ENCODE peak calls at places on chromosome 12, in seven cellular contexts. B is A549, J is upper lobe of left lung, P is tibial artery, Y is cardiac muscle cell, A is heart right ventricle, D is HL-60. H is an unnamed sample.

GRCh38 chr12:125092108-125092871 is 27.1 kb downstream of the AACS start:
- DNase-seq in B (no peak), J (no peak), P (no peak), Y (no peak), A (no peak), D (no peak), H (no peak)

GRCh38 chr12:124916370-124917134 is 2.1 kb upstream of the UBC start:
- DNase-seq in B (peak; percentile 96), J (peak; percentile 88), P (peak; percentile 92), Y (no peak), A (no peak), D (peak; percentile 63), H (peak; percentile 94)

GRCh38 chr12:93616584-93617101 is 44.2 kb downstream of the SOCS2 start:
- DNase-seq in B (peak; percentile 23), J (no peak), P (no peak), Y (no peak), A (no peak), D (peak; percentile 7), H (peak; percentile 74)

GRCh38 chr12:51049525-51049924 is 1.4 kb downstream of the LETMD1 start:
- DNase-seq in B (no peak), J (no peak), P (no peak), Y (no peak), A (no peak), D (no peak), H (no peak)

GRCh38 chr12:23204933-23205778 is 580.2 kb downstream of the ETNK1 start:
- DNase-seq in B (peak; percentile 57), J (no peak), P (no peak), Y (peak; percentile 65), A (no peak), D (peak; percentile 2), H (peak; percentile 70)

GRCh38 chr12:107439101-107439738 is 246.4 kb upstream of the PWP1 start:
- DNase-seq in B (no peak), J (no peak), P (no peak), Y (no peak), A (no peak), D (no peak), H (no peak)

GRCh38 chr12:51051787-51052186 is 3.7 kb downstream of the LETMD1 start:
- DNase-seq in B (no peak), J (no peak), P (no peak), Y (no peak), A (no peak), D (no peak), H (no peak)

GRCh38 chr12:129076466-129077325 is 223.4 kb downstream of the GLT1D1 start:
- DNase-seq in B (no peak), J (no peak), P (no peak), Y (no peak), A (no peak), D (no peak), H (no peak)

GRCh38 chr12:9813821-9814798 is 13.2 kb upstream of the KLRF1 start:
- DNase-seq in B (peak; percentile 66), J (peak; percentile 84), P (peak; percentile 82), Y (peak; percentile 66), A (peak; percentile 79), D (peak; percentile 91), H (peak; percentile 42)

GRCh38 chr12:40691913-40692616 is at the start of gene CNTN1:
- DNase-seq in B (peak; percentile 93), J (peak; percentile 69), P (no peak), Y (peak; percentile 88), A (no peak), D (no peak), H (peak; percentile 54)

GRCh38 chr12:47808574-47809380 is 10.9 kb downstream of the HDAC7 start:
- DNase-seq in B (no peak), J (peak; percentile 85), P (no peak), Y (no peak), A (peak; percentile 24), D (peak; percentile 78), H (no peak)

GRCh38 chr12:93571854-93572711 is at the start of gene SOCS2:
- DNase-seq in B (no peak), J (no peak), P (peak; percentile 70), Y (peak; percentile 71), A (peak; percentile 49), D (no peak), H (no peak)

GRCh38 chr12:107365703-107366102 is 272.4 kb upstream of the CRY1 start:
- DNase-seq in B (no peak), J (no peak), P (no peak), Y (no peak), A (no peak), D (no peak), H (no peak)

GRCh38 chr12:108371801-108372344 is 32.8 kb upstream of the CMKLR1 start:
- DNase-seq in B (no peak), J (peak; percentile 28), P (peak; percentile 81), Y (no peak), A (no peak), D (no peak), H (peak; percentile 45)

GRCh38 chr12:112349440-112349839 is 32.8 kb downstream of the HECTD4 start:
- DNase-seq in B (no peak), J (no peak), P (no peak), Y (no peak), A (no peak), D (no peak), H (peak; percentile 59)

GRCh38 chr12:32568241-32568640 is 110.9 kb upstream of the DNM1L start:
- DNase-seq in B (peak; percentile 61), J (no peak), P (no peak), Y (no peak), A (no peak), D (no peak), H (peak; percentile 87)

GRCh38 chr12:96237465-96238077 is 43.4 kb downstream of the ELK3 start:
- DNase-seq in B (no peak), J (peak; percentile 66), P (peak; percentile 88), Y (no peak), A (peak; percentile 52), D (peak; percentile 58), H (peak; percentile 98)

GRCh38 chr12:27822076-27822712 is 42.2 kb upstream of the MANSC4 start:
- DNase-seq in B (peak; percentile 11), J (no peak), P (no peak), Y (no peak), A (no peak), D (peak; percentile 67), H (peak; percentile 92)
- H3K4me3 ChIP-seq in B (no peak overlapping the region), J (no peak overlapping the region), P (no peak overlapping the region), Y (no peak overlapping the region), A (no peak overlapping the region), D (no peak overlapping the region), H (no peak overlapping the region)

DNA sequence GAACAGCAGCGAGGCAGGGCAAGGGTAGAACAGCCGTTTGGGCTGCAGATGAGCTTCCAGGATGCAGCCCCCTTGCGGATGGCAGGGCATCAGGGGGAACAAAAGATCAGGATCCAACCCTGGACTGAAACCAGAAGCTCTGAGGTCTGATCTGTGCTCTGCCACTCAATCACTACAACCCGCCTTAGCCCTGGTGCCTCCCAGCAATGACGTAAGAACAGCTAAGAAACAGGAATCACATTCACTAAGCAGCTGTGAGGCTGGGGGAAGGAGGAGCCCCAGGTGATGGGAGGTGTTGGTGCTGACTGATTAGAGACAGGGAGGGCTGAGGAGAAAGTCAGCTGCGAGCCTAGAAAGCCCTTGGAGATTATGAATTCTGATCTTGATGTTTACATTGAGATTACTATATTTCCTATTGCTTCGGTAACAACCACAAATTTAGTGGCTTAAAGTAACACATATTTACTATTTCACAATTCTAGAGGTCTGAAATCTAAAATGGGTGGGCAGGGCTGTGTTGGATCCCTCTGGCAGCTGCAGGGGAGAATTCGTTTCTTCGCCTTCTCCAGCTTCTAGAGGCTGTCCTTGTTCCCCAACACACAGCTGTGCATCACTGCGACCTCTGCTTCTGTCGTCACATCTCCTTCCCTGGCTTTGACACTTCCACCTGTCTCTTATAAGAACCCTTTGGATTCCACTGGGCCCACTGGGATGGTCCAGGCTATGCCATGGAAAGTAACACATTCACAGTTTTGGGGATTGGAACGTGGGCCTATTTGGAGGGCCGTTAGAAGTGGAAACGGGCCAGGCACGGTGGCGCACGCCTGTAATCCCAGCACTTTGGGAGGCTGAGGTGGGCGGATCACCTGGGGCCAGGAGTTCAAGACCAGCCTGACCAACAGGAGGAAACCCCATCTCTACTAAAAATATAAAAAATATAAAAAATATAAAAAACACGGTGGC is 6.1 kb upstream of the CD9 start:
- DNase-seq in B (peak; percentile 38), J (peak; percentile 62), P (no peak), Y (peak; percentile 32), A (no peak), D (peak; percentile 30), H (no peak)
- TF ChIP-seq CTCF in B (no peak), J (no peak), P (no peak), Y (no peak), A (no peak), D (no peak), H (no peak)

DNA sequence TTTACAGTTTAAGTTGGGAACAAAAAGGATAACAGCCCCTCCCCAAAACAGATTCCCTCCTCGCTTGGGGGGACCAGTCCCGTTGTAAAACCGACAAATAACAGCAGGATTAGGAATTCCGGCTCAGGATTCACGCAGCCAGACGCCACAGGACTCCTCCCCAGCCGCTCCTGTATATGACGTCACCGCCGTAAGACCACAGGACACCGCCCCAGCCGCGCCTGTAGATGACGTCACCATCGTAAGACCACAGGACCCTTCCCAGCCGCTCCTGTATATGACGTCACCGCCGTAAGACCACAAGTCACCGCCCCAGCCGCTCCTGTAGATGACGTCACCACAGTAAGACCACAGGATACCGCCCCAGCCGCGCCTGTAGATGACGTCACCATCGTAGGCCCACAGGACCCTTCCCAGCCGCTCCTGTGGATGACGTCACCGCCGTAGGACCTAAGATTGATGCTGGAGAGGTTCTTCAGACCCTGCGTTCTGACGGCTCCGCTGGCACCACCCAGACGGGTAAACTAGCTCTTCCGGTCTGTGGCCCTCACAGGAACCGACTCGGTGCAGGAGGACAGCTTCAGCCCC is 44.0 kb upstream of the FBRSL1 start:
- DNase-seq in B (peak; percentile 100), J (peak; percentile 76), P (no peak), Y (no peak), A (no peak), D (peak; percentile 88), H (peak; percentile 45)
- H3K4me3 ChIP-seq in B (peak overlapping the region; percentile 74), J (peak overlapping the region; percentile 40), P (peak overlapping the region; percentile 20), Y (no peak overlapping the region), A (no peak overlapping the region), D (peak overlapping the region; percentile 50), H (peak overlapping the region; percentile 10)

GRCh38 chr12:57546438-57547365 is at the start of gene DCTN2:
- DNase-seq in B (peak; percentile 97), J (peak; percentile 98), P (peak; percentile 98), Y (peak; percentile 97), A (peak; percentile 93), D (peak; percentile 99), H (peak; percentile 95)

GRCh38 chr12:57545809-57546437 is 1.1 kb downstream of the DCTN2 start:
- DNase-seq in B (no peak), J (no peak), P (peak; percentile 50), Y (no peak), A (no peak), D (no peak), H (no peak)

GRCh38 chr12:57540998-57541397 is 6.0 kb downstream of the DCTN2 start:
- DNase-seq in B (no peak), J (no peak), P (peak; percentile 1), Y (no peak), A (no peak), D (no peak), H (no peak)

GRCh38 chr12:57541717-57542116 is 5.3 kb downstream of the DCTN2 start:
- DNase-seq in B (no peak), J (no peak), P (peak; percentile 17), Y (no peak), A (no peak), D (no peak), H (no peak)

DNA sequence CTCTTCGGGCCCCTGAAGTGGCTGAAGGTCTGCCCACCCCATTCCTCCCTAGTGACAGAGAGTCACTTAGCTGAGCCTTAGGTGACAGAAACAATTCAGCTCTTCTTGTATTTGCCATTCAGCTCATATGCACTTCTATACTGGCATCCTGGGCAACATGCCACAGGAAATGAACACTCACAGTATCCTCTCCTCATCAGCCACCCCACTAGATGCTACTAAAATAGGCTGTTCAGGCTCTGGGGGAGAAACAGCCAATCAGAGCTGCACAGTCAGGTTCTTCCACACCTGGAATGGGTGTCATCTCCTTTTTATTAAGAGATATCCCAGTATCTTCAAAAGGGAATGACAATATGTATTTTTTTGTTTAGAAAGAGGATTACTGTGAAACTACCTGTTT is 3.3 kb downstream of the DCTN2 start:
- DNase-seq in B (no peak), J (no peak), P (peak; percentile 44), Y (no peak), A (no peak), D (no peak), H (no peak)
- TF ChIP-seq CTCF in B (no peak), J (no peak), P (no peak), Y (no peak), A (no peak), D (no peak), H (no peak)

H was measured in astrocyte of the spinal cord.